ENCODE peak calls at places on chromosomes 13 and 19, in nine cellular contexts. E is cardiac fibroblast; J is activated CD8-positive, alpha-beta T cell treated with anti-CD3 and anti-CD28 coated beads for 36 hours; D is B cell; F is ascending aorta; X is pancreas; O is heart right ventricle; Q is upper lobe of right lung; Y is A549. G is an unnamed sample.

GRCh38 chr13:49643003-49643651 is 14.8 kb downstream of the ARL11 start:
- DNase-seq in O (no peak), Q (no peak), X (no peak), Y (no peak), E (no peak), F (no peak), J (no peak), D (peak; percentile 52), G (peak; percentile 34)

GRCh38 chr13:110877737-110878136 is 37.1 kb downstream of the ANKRD10 start:
- DNase-seq in D (no peak), Q (no peak), Y (no peak), X (no peak), J (no peak), F (no peak), O (no peak), E (no peak), G (no peak)

GRCh38 chr19:3651684-3652083 is 25.1 kb upstream of the CACTIN start:
- DNase-seq in D (no peak), Q (no peak), E (no peak), Y (no peak), X (no peak), F (no peak), J (no peak), O (no peak), G (no peak)

GRCh38 chr19:53874384-53874995 is 6.8 kb downstream of the MYADM start:
- DNase-seq in Y (no peak), D (no peak), Q (no peak), X (no peak), F (no peak), O (no peak), E (no peak), J (no peak), G (no peak)

GRCh38 chr13:112177459-112177858 is 110.5 kb downstream of the SOX1 start:
- DNase-seq in D (no peak), J (no peak), X (no peak), Y (no peak), E (no peak), Q (no peak), O (no peak), F (no peak), G (no peak)

GRCh38 chr19:17061205-17061604 is 14.0 kb downstream of the HAUS8 start:
- DNase-seq in D (no peak), X (no peak), E (no peak), O (no peak), F (no peak), Q (no peak), Y (no peak), J (no peak), G (no peak)

GRCh38 chr19:1252221-1252817 is 3.9 kb downstream of the MIDN start:
- DNase-seq in E (peak; percentile 99), D (peak; percentile 79), Y (peak; percentile 85), Q (peak; percentile 96), J (peak; percentile 91), X (peak; percentile 92), O (peak; percentile 91), F (peak; percentile 87), G (peak; percentile 64)

GRCh38 chr19:52069653-52070052 is 21.0 kb upstream of the ZNF432 start:
- DNase-seq in D (no peak), X (no peak), Q (no peak), F (no peak), O (no peak), J (no peak), Y (no peak), E (no peak), G (no peak)

GRCh38 chr19:5913739-5914357 is at the start of gene CAPS:
- DNase-seq in J (no peak), Q (peak; percentile 89), E (peak; percentile 82), F (no peak), X (peak; percentile 52), Y (peak; percentile 50), D (no peak), O (peak; percentile 59), G (no peak)

GRCh38 chr13:26540319-26540718 is 17.2 kb upstream of the WASF3 start:
- DNase-seq in E (no peak), O (peak; percentile 19), X (no peak), J (no peak), D (no peak), Q (no peak), F (no peak), Y (no peak), G (no peak)

GRCh38 chr19:3450796-3451411 is 29.4 kb downstream of the SMIM24 start:
- DNase-seq in Y (peak; percentile 98), E (peak; percentile 99), D (no peak), X (peak; percentile 54), J (no peak), O (no peak), F (peak; percentile 91), Q (peak; percentile 78), G (no peak)

GRCh38 chr19:13763300-13763699 is 1.0 kb upstream of the MRI1 start:
- DNase-seq in Q (no peak), E (no peak), Y (no peak), O (no peak), F (no peak), D (no peak), J (no peak), X (no peak), G (no peak)

GRCh38 chr19:13762635-13763235 is 1.6 kb upstream of the MRI1 start:
- DNase-seq in Q (no peak), O (no peak), E (no peak), F (no peak), X (no peak), D (no peak), Y (no peak), J (no peak), G (no peak)

GRCh38 chr19:13758795-13759194 is 5.5 kb upstream of the MRI1 start:
- DNase-seq in Q (no peak), Y (no peak), D (no peak), E (no peak), O (no peak), F (no peak), J (no peak), X (no peak), G (no peak)

GRCh38 chr19:13764101-13764807 is at the start of gene MRI1:
- DNase-seq in X (peak; percentile 75), E (peak; percentile 66), Q (peak; percentile 88), Y (peak; percentile 40), D (peak; percentile 73), J (peak; percentile 78), O (peak; percentile 84), F (no peak), G (peak; percentile 61)

GRCh38 chr19:13761423-13761822 is 2.9 kb upstream of the MRI1 start:
- DNase-seq in J (no peak), E (no peak), Y (no peak), Q (no peak), F (no peak), X (no peak), O (no peak), D (no peak), G (no peak)
- TF ChIP-seq CTCF in J (no peak), E (no peak), Y (no peak), Q (no peak), F (no peak), X (no peak), O (no peak), D (no peak), G (peak; percentile 17)

DNA sequence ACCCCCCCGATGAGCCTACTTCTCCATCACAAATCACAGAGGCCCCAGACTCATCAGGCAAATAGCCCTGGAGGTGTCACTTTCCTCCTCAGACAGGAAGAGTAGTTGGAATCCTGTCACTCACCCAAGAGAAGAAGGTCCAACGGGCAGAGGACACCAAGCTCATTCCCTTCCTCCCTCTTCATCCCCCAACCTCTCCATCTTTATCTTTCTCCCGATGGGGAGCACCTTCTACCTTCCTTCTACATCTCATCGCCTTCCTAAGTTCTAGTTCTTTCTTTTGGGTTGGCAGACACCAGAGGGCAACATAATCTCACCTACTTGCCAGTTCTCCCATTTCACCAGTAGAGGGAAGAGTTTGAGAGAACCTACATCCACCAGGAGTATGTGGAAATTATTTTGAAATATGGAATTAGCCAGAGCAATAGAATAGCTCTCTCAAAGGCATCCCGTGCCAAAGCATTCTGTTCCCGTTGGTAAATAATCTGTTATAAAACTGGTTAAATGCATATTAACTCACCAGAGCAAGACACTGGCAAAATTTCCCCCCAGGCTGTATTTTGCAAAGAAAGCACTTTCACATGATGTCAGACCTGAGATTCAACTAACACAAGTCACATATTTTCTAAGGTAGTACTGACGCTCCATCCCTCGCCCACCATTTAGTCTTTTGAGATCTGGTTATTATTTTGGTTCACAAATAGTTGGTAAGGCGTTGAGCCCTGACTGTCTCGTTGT is 55.0 kb downstream of the ZIC5 start:
- DNase-seq in E (peak; percentile 80), J (peak; percentile 16), Y (peak; percentile 71), D (peak; percentile 47), O (no peak), F (no peak), X (no peak), Q (no peak), G (peak; percentile 30)
- TF ChIP-seq CTCF in E (peak; percentile 94), J (peak; percentile 94), Y (peak; percentile 94), D (peak; percentile 78), O (peak; percentile 88), F (peak; percentile 74), X (peak; percentile 73), Q (peak; percentile 90), G (peak; percentile 81)

GRCh38 chr13:98961204-98962105 is 16.4 kb downstream of the DOCK9 start:
- DNase-seq in Q (no peak), F (no peak), D (no peak), J (no peak), Y (no peak), E (no peak), O (no peak), X (no peak), G (no peak)

GRCh38 chr13:98962901-98963594 is 14.8 kb downstream of the DOCK9 start:
- DNase-seq in D (no peak), E (no peak), F (no peak), X (no peak), O (no peak), Y (no peak), Q (no peak), J (no peak), G (no peak)

GRCh38 chr13:98966019-98966418 is 11.8 kb downstream of the DOCK9 start:
- DNase-seq in O (no peak), D (no peak), Q (no peak), F (no peak), E (no peak), X (no peak), Y (no peak), J (no peak), G (no peak)

GRCh38 chr13:98963917-98964316 is 13.9 kb downstream of the DOCK9 start:
- DNase-seq in F (no peak), E (no peak), O (no peak), J (no peak), Q (no peak), Y (no peak), X (no peak), D (no peak), G (no peak)

GRCh38 chr13:98965325-98965724 is 12.5 kb downstream of the DOCK9 start:
- DNase-seq in J (no peak), X (no peak), Q (no peak), Y (no peak), F (no peak), D (no peak), O (no peak), E (no peak), G (no peak)
- TF ChIP-seq CTCF in J (no peak), X (no peak), Q (no peak), Y (no peak), F (no peak), D (no peak), O (no peak), E (no peak), G (no peak)

DNA sequence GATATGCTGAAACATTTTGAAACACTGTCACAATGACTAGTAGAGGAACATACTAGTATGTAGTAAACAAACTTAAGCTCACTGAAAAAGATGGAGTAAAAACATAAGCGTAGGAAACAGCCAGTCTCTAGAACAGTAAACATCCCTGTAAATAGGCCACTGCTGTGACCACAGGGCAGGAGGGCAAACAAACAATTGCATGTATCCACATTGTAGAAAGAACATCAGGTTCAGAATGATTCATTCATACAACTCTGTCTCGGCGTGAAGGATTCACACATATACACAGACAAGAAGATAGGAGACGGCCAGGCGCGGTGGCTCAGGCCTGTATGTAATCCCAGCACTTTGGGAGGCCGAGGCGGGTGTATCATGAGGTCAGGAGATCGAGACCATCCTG is 390.1 kb downstream of the IRS2 start:
- DNase-seq in Y (peak; percentile 4), O (no peak), J (no peak), D (no peak), Q (no peak), F (no peak), X (no peak), E (no peak), G (no peak)
- TF ChIP-seq CTCF in Y (no peak), O (no peak), J (no peak), D (no peak), Q (no peak), F (no peak), X (no peak), E (no peak), G (no peak)